ENCODE peak calls at places on chromosome 11, in nine cellular contexts. One of them, this sample, is unnamed.

GRCh38 chr11:113814181-113814580 is 34.6 kb downstream of the CLDN25 start:
- DNase-seq in NCI-H1694: no peak
- DNase-seq in WTC11: no peak
- DNase-seq in stimulated activated naive CD4-positive, alpha-beta T cell: no peak
- DNase-seq in HCEC 1CT: no peak
- DNase-seq in kidney: no peak
- DNase-seq in RPMI7951: no peak
- DNase-seq in non-pigmented ciliary epithelial cell: no peak
- DNase-seq in NT2/D1: no peak
- DNase-seq in this sample: no peak

GRCh38 chr11:111905391-111905790 is 6.2 kb downstream of the CRYAB start:
- DNase-seq in kidney: no peak
- DNase-seq in stimulated activated naive CD4-positive, alpha-beta T cell: no peak
- DNase-seq in NT2/D1: no peak
- DNase-seq in RPMI7951: no peak
- DNase-seq in NCI-H1694: no peak
- DNase-seq in HCEC 1CT: no peak
- DNase-seq in non-pigmented ciliary epithelial cell: no peak
- DNase-seq in WTC11: no peak
- DNase-seq in this sample: no peak

GRCh38 chr11:47003180-47003877 is 66.8 kb downstream of the CSTPP1 start:
- DNase-seq in WTC11: no peak
- DNase-seq in RPMI7951: peak
- DNase-seq in stimulated activated naive CD4-positive, alpha-beta T cell: no peak
- DNase-seq in kidney: no peak
- DNase-seq in NCI-H1694: no peak
- DNase-seq in NT2/D1: no peak
- DNase-seq in non-pigmented ciliary epithelial cell: no peak
- DNase-seq in HCEC 1CT: no peak
- DNase-seq in this sample: peak

GRCh38 chr11:122398167-122398566 is 257.4 kb upstream of the UBASH3B start:
- DNase-seq in non-pigmented ciliary epithelial cell: no peak
- DNase-seq in NT2/D1: no peak
- DNase-seq in NCI-H1694: no peak
- DNase-seq in HCEC 1CT: no peak
- DNase-seq in stimulated activated naive CD4-positive, alpha-beta T cell: no peak
- DNase-seq in RPMI7951: no peak
- DNase-seq in WTC11: no peak
- DNase-seq in kidney: no peak
- DNase-seq in this sample: no peak

GRCh38 chr11:99739464-99740089 is 718.8 kb downstream of the CNTN5 start:
- DNase-seq in non-pigmented ciliary epithelial cell: peak
- DNase-seq in NCI-H1694: peak
- DNase-seq in stimulated activated naive CD4-positive, alpha-beta T cell: no peak
- DNase-seq in RPMI7951: peak
- DNase-seq in NT2/D1: peak
- DNase-seq in kidney: no peak
- DNase-seq in HCEC 1CT: peak
- DNase-seq in WTC11: no peak
- DNase-seq in this sample: no peak

GRCh38 chr11:108672113-108672512 is 7.2 kb downstream of the DDX10 start:
- DNase-seq in NT2/D1: no peak
- DNase-seq in NCI-H1694: no peak
- DNase-seq in non-pigmented ciliary epithelial cell: peak
- DNase-seq in HCEC 1CT: peak
- DNase-seq in RPMI7951: peak
- DNase-seq in stimulated activated naive CD4-positive, alpha-beta T cell: no peak
- DNase-seq in WTC11: no peak
- DNase-seq in kidney: no peak
- DNase-seq in this sample: no peak

GRCh38 chr11:72675221-72675620 is 999 bp upstream of the PDE2A start:
- DNase-seq in WTC11: no peak
- DNase-seq in NT2/D1: no peak
- DNase-seq in NCI-H1694: no peak
- DNase-seq in HCEC 1CT: no peak
- DNase-seq in non-pigmented ciliary epithelial cell: no peak
- DNase-seq in stimulated activated naive CD4-positive, alpha-beta T cell: no peak
- DNase-seq in kidney: no peak
- DNase-seq in RPMI7951: no peak
- DNase-seq in this sample: no peak

GRCh38 chr11:31199403-31199802 is 170.1 kb downstream of the DCDC1 start:
- DNase-seq in stimulated activated naive CD4-positive, alpha-beta T cell: no peak
- DNase-seq in NCI-H1694: no peak
- DNase-seq in NT2/D1: no peak
- DNase-seq in HCEC 1CT: no peak
- DNase-seq in kidney: no peak
- DNase-seq in WTC11: no peak
- DNase-seq in non-pigmented ciliary epithelial cell: no peak
- DNase-seq in RPMI7951: no peak
- DNase-seq in this sample: no peak

GRCh38 chr11:20353829-20354434 is 9.6 kb upstream of the HTATIP2 start:
- DNase-seq in NT2/D1: no peak
- DNase-seq in stimulated activated naive CD4-positive, alpha-beta T cell: no peak
- DNase-seq in RPMI7951: peak
- DNase-seq in HCEC 1CT: peak
- DNase-seq in WTC11: peak
- DNase-seq in kidney: no peak
- DNase-seq in NCI-H1694: peak
- DNase-seq in non-pigmented ciliary epithelial cell: no peak
- DNase-seq in this sample: no peak

GRCh38 chr11:111735262-111736116 is 30.7 kb downstream of the PPP2R1B start:
- DNase-seq in kidney: peak
- DNase-seq in HCEC 1CT: peak
- DNase-seq in NCI-H1694: peak
- DNase-seq in RPMI7951: peak
- DNase-seq in WTC11: no peak
- DNase-seq in NT2/D1: peak
- DNase-seq in stimulated activated naive CD4-positive, alpha-beta T cell: no peak
- DNase-seq in non-pigmented ciliary epithelial cell: peak
- DNase-seq in this sample: no peak

GRCh38 chr11:57343825-57344224 is 5.7 kb downstream of the P2RX3 start:
- DNase-seq in NT2/D1: no peak
- DNase-seq in non-pigmented ciliary epithelial cell: no peak
- DNase-seq in WTC11: no peak
- DNase-seq in HCEC 1CT: no peak
- DNase-seq in NCI-H1694: no peak
- DNase-seq in kidney: no peak
- DNase-seq in RPMI7951: no peak
- DNase-seq in stimulated activated naive CD4-positive, alpha-beta T cell: no peak
- DNase-seq in this sample: no peak

GRCh38 chr11:126840975-126841374 is 159.6 kb downstream of the KIRREL3 start:
- DNase-seq in non-pigmented ciliary epithelial cell: no peak
- DNase-seq in kidney: no peak
- DNase-seq in WTC11: no peak
- DNase-seq in NT2/D1: no peak
- DNase-seq in NCI-H1694: no peak
- DNase-seq in RPMI7951: no peak
- DNase-seq in stimulated activated naive CD4-positive, alpha-beta T cell: no peak
- DNase-seq in HCEC 1CT: no peak
- DNase-seq in this sample: no peak

GRCh38 chr11:116357769-116358544 is 414.8 kb downstream of the BUD13 start:
- DNase-seq in NCI-H1694: no peak
- DNase-seq in kidney: no peak
- DNase-seq in WTC11: peak
- DNase-seq in HCEC 1CT: no peak
- DNase-seq in stimulated activated naive CD4-positive, alpha-beta T cell: no peak
- DNase-seq in RPMI7951: no peak
- DNase-seq in non-pigmented ciliary epithelial cell: no peak
- DNase-seq in NT2/D1: peak
- DNase-seq in this sample: no peak

GRCh38 chr11:70145841-70146240 is 57.3 kb upstream of the FADD start:
- DNase-seq in HCEC 1CT: no peak
- DNase-seq in stimulated activated naive CD4-positive, alpha-beta T cell: no peak
- DNase-seq in kidney: no peak
- DNase-seq in NT2/D1: no peak
- DNase-seq in WTC11: no peak
- DNase-seq in non-pigmented ciliary epithelial cell: no peak
- DNase-seq in RPMI7951: no peak
- DNase-seq in NCI-H1694: no peak
- DNase-seq in this sample: no peak

GRCh38 chr11:497565-498296 is 9.3 kb downstream of the RNH1 start:
- DNase-seq in WTC11: no peak
- DNase-seq in non-pigmented ciliary epithelial cell: no peak
- DNase-seq in NT2/D1: no peak
- DNase-seq in stimulated activated naive CD4-positive, alpha-beta T cell: no peak
- DNase-seq in RPMI7951: no peak
- DNase-seq in kidney: no peak
- DNase-seq in NCI-H1694: no peak
- DNase-seq in HCEC 1CT: no peak
- DNase-seq in this sample: no peak

GRCh38 chr11:61650781-61651571 is 29.2 kb upstream of the DAGLA start:
- DNase-seq in stimulated activated naive CD4-positive, alpha-beta T cell: no peak
- DNase-seq in NT2/D1: no peak
- DNase-seq in WTC11: peak
- DNase-seq in HCEC 1CT: no peak
- DNase-seq in non-pigmented ciliary epithelial cell: no peak
- DNase-seq in NCI-H1694: no peak
- DNase-seq in kidney: no peak
- DNase-seq in RPMI7951: no peak
- DNase-seq in this sample: no peak

GRCh38 chr11:44673691-44674090 is 53.1 kb upstream of the TSPAN18 start:
- DNase-seq in non-pigmented ciliary epithelial cell: no peak
- DNase-seq in WTC11: no peak
- DNase-seq in RPMI7951: no peak
- DNase-seq in kidney: no peak
- DNase-seq in NCI-H1694: no peak
- DNase-seq in stimulated activated naive CD4-positive, alpha-beta T cell: no peak
- DNase-seq in NT2/D1: no peak
- DNase-seq in HCEC 1CT: no peak
- DNase-seq in this sample: no peak

GRCh38 chr11:119572481-119573424 is 149.8 kb upstream of the THY1 start:
- DNase-seq in NCI-H1694: no peak
- DNase-seq in RPMI7951: no peak
- DNase-seq in NT2/D1: no peak
- DNase-seq in WTC11: peak
- DNase-seq in non-pigmented ciliary epithelial cell: no peak
- DNase-seq in HCEC 1CT: no peak
- DNase-seq in kidney: no peak
- DNase-seq in stimulated activated naive CD4-positive, alpha-beta T cell: no peak
- DNase-seq in this sample: no peak

GRCh38 chr11:130314184-130314748 is 451 bp downstream of the ZBTB44 start:
- DNase-seq in NCI-H1694: no peak
- DNase-seq in HCEC 1CT: peak
- DNase-seq in WTC11: peak
- DNase-seq in non-pigmented ciliary epithelial cell: no peak
- DNase-seq in NT2/D1: peak
- DNase-seq in stimulated activated naive CD4-positive, alpha-beta T cell: peak
- DNase-seq in kidney: peak
- DNase-seq in RPMI7951: peak
- DNase-seq in this sample: peak

GRCh38 chr11:111370902-111371578 is 8.0 kb downstream of the POU2AF1 start:
- DNase-seq in non-pigmented ciliary epithelial cell: no peak
- DNase-seq in HCEC 1CT: no peak
- DNase-seq in NT2/D1: no peak
- DNase-seq in WTC11: no peak
- DNase-seq in kidney: no peak
- DNase-seq in stimulated activated naive CD4-positive, alpha-beta T cell: no peak
- DNase-seq in RPMI7951: no peak
- DNase-seq in NCI-H1694: no peak
- DNase-seq in this sample: peak

GRCh38 chr11:6576471-6577373 is 26.7 kb downstream of the RRP8 start:
- DNase-seq in HCEC 1CT: no peak
- DNase-seq in kidney: no peak
- DNase-seq in NCI-H1694: peak
- DNase-seq in RPMI7951: peak
- DNase-seq in NT2/D1: no peak
- DNase-seq in WTC11: no peak
- DNase-seq in non-pigmented ciliary epithelial cell: peak
- DNase-seq in stimulated activated naive CD4-positive, alpha-beta T cell: no peak
- DNase-seq in this sample: no peak

GRCh38 chr11:2196970-2197770 is 25.6 kb upstream of the TH start:
- DNase-seq in RPMI7951: peak
- DNase-seq in NT2/D1: peak
- DNase-seq in NCI-H1694: peak
- DNase-seq in stimulated activated naive CD4-positive, alpha-beta T cell: peak
- DNase-seq in kidney: peak
- DNase-seq in HCEC 1CT: peak
- DNase-seq in WTC11: peak
- DNase-seq in non-pigmented ciliary epithelial cell: no peak
- DNase-seq in this sample: peak